ENCODE peak calls at places on chromosome 21, in six cellular contexts. T, F, J, Y, C and I are unnamed samples.

GRCh38 chr21:32163386-32163785 is 115.5 kb downstream of the MIS18A start:
- DNase-seq in T (no peak), F (no peak), J (no peak), Y (no peak), C (no peak), I (no peak)

GRCh38 chr21:44778983-44779382 is 22.6 kb downstream of the UBE2G2 start:
- DNase-seq in T (no peak), F (no peak), J (no peak), Y (no peak), C (no peak), I (no peak)

GRCh38 chr21:46159841-46160562 is 4.6 kb upstream of the FTCD start:
- DNase-seq in T (no peak), F (no peak), J (no peak), Y (no peak), C (no peak), I (no peak)

GRCh38 chr21:45460611-45461368 is 55.8 kb downstream of the COL18A1 start:
- DNase-seq in T (no peak), F (no peak), J (no peak), Y (no peak), C (no peak), I (peak)

GRCh38 chr21:43375827-43376795 is 50.8 kb downstream of the SIK1 start:
- DNase-seq in T (no peak), F (no peak), J (peak), Y (no peak), C (no peak), I (no peak)

GRCh38 chr21:33642896-33643657 is 776 bp downstream of the ITSN1 start:
- DNase-seq in T (peak), F (peak), J (peak), Y (peak), C (no peak), I (peak)

GRCh38 chr21:38917045-38917774 is 111.5 kb downstream of the ETS2 start:
- DNase-seq in T (no peak), F (no peak), J (no peak), Y (no peak), C (no peak), I (no peak)

GRCh38 chr21:33199516-33200217 is 30.1 kb upstream of the IFNAR2 start:
- DNase-seq in T (peak), F (peak), J (peak), Y (peak), C (peak), I (peak)